ENCODE peak calls at places on chromosomes 5 and 9, in five cellular contexts. W is ovary, I is adrenal gland, Z is heart left ventricle, E is right lobe of liver. C is an unnamed sample. For H3K27me3, the result is how much of the 10 kb centered on the place peaks cover.

GRCh38 chr5:110414360-110414759 is 312.1 kb downstream of the TMEM232 start:
- DNase-seq in W (no peak), I (no peak), Z (no peak), E (no peak), C (no peak)

GRCh38 chr5:148927307-148927946 is 101.0 kb downstream of the ADRB2 start:
- DNase-seq in W (no peak), I (no peak), Z (no peak), E (no peak), C (no peak)

GRCh38 chr5:151183451-151184245 is 26.1 kb upstream of the ANXA6 start:
- DNase-seq in W (no peak), I (peak), Z (no peak), E (no peak), C (no peak)

GRCh38 chr5:123476696-123477095 is 35.3 kb upstream of the CSNK1G3 start:
- DNase-seq in W (no peak), I (no peak), Z (no peak), E (no peak), C (no peak)

GRCh38 chr5:107806271-107806670 is 135.5 kb upstream of the EFNA5 start:
- DNase-seq in W (no peak), I (no peak), Z (no peak), E (no peak), C (no peak)

GRCh38 chr5:145925353-145925752 is 11.0 kb upstream of the SH3RF2 start:
- DNase-seq in W (no peak), I (no peak), Z (no peak), E (no peak), C (no peak)

GRCh38 chr5:10441083-10441991 is at the start of gene ROPN1L:
- DNase-seq in W (peak), I (peak), Z (peak), E (peak), C (peak)

GRCh38 chr5:68369436-68370125 is 154.0 kb downstream of the PIK3R1 start:
- DNase-seq in W (no peak), I (no peak), Z (no peak), E (no peak), C (no peak)

GRCh38 chr5:143882520-143882919 is 70.6 kb downstream of the HMHB1 start:
- DNase-seq in W (no peak), I (no peak), Z (no peak), E (no peak), C (no peak)

GRCh38 chr5:132473019-132473531 is 17.5 kb downstream of the IRF1 start:
- DNase-seq in W (peak), I (peak), Z (peak), E (no peak), C (no peak)

GRCh38 chr5:157744055-157745011 is 821 bp downstream of the LSM11 start:
- DNase-seq in W (peak), I (no peak), Z (no peak), E (peak), C (no peak)

GRCh38 chr9:86353591-86354047 is 591 bp downstream of the TUT7 start:
- DNase-seq in W (no peak), I (no peak), Z (peak), E (no peak), C (no peak)

GRCh38 chr5:144328980-144329379 is 158.3 kb downstream of the KCTD16 start:
- DNase-seq in W (no peak), I (no peak), Z (no peak), E (no peak), C (no peak)

GRCh38 chr5:33888582-33888981 is 3.2 kb downstream of the ADAMTS12 start:
- DNase-seq in W (no peak), I (no peak), Z (no peak), E (no peak), C (no peak)

GRCh38 chr9:125911861-125912260 is 164.7 kb downstream of the PBX3 start:
- DNase-seq in W (no peak), I (no peak), Z (no peak), E (no peak), C (no peak)

GRCh38 chr9:99253772-99254431 is 31.8 kb downstream of the SEC61B start:
- DNase-seq in W (no peak), I (no peak), Z (no peak), E (no peak), C (no peak)

GRCh38 chr9:136289651-136290507 is 14.0 kb downstream of the CCDC187 start:
- DNase-seq in W (no peak), I (no peak), Z (no peak), E (peak), C (no peak)

GRCh38 chr9:79014929-79015699 is 556.7 kb upstream of the TLE4 start:
- DNase-seq in W (no peak), I (no peak), Z (no peak), E (no peak), C (no peak)

GRCh38 chr5:39164016-39164415 is 55.3 kb downstream of the FYB1 start:
- DNase-seq in W (no peak), I (no peak), Z (no peak), E (no peak), C (no peak)

GRCh38 chr5:118518720-118519119 is 469.6 kb downstream of the DTWD2 start:
- DNase-seq in W (no peak), I (no peak), Z (no peak), E (no peak), C (no peak)

DNA sequence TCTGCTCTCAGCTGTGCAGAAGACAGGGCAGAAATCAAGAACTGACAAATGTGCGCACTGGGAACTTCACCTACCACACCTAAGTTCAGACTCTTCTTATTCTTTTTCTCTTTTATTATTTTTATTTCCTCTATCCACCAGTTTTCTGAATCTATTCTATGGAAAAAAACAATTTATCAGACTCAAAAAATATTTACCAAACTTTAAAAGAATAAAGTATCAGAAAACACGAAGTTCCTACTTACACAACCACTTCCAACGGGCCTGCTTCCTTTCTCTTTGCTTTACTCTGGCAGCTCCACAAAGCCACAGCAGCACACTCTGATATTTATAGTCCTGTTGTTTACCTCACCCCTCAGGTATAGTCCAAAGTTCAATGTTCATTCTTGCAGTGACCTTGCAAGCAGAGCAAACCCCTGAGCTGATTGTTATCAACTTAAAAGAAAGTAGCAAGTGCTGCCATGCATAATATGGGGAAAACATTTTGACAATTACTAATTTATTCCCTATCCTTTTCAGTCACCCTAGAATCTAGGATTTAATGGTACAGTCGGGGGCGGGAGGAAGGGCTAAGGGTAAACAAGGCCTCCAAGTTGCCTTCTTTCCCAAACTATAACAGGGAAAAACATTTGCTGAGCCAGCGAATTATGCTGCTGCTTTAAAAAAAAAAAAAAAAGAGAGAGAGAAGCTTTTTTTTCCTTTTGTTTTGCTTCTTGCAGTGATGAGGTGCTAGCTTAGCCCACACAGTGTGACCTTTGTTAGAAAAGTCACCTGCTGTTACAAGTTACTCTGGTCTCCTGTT is at the start of gene SELENOP:
- DNase-seq in W (peak), I (peak), Z (peak), E (peak), C (peak)
- TF ChIP-seq POLR2A in W (peak), I (peak), Z (peak), E (peak), C (peak)

GRCh38 chr9:132025766-132026165 is 53.9 kb downstream of the MED27 start:
- DNase-seq in W (no peak), I (no peak), Z (no peak), E (no peak), C (no peak)
- H3K27ac ChIP-seq in W (no peak), I (no peak), Z (no peak), E (no peak), C (no peak)

GRCh38 chr5:14057289-14057688 is 85.9 kb upstream of the TRIO start:
- DNase-seq in W (no peak), I (no peak), Z (no peak), E (no peak), C (no peak)

GRCh38 chr5:14054111-14054854 is 88.9 kb upstream of the TRIO start:
- DNase-seq in W (no peak), I (no peak), Z (no peak), E (no peak), C (no peak)

GRCh38 chr5:14050821-14051220 is 92.3 kb upstream of the TRIO start:
- DNase-seq in W (no peak), I (no peak), Z (no peak), E (no peak), C (no peak)

GRCh38 chr5:14056039-14056438 is 87.1 kb upstream of the TRIO start:
- DNase-seq in W (no peak), I (no peak), Z (no peak), E (no peak), C (no peak)

GRCh38 chr5:14054965-14055963 is 87.9 kb upstream of the TRIO start:
- DNase-seq in W (no peak), I (no peak), Z (no peak), E (no peak), C (no peak)
- H3K27me3 ChIP-seq in W (under half), I (under half), Z (under half), E (under half), C (under half)

GRCh38 chr5:55713871-55714270 is 1.7 kb upstream of the SLC38A9 start:
- DNase-seq in W (no peak), I (no peak), Z (no peak), E (no peak), C (no peak)

GRCh38 chr5:55711531-55712022 is 547 bp downstream of the SLC38A9 start:
- DNase-seq in W (no peak), I (no peak), Z (no peak), E (no peak), C (no peak)

GRCh38 chr5:55714749-55715148 is 2.6 kb upstream of the SLC38A9 start:
- DNase-seq in W (no peak), I (no peak), Z (no peak), E (no peak), C (no peak)

GRCh38 chr5:55714339-55714738 is 2.2 kb upstream of the SLC38A9 start:
- DNase-seq in W (no peak), I (no peak), Z (no peak), E (no peak), C (no peak)

GRCh38 chr5:55712023-55712859 is at the start of gene SLC38A9:
- DNase-seq in W (peak), I (peak), Z (peak), E (peak), C (peak)
- TF ChIP-seq POLR2A in W (no peak), I (peak), Z (no peak), E (peak), C (no peak)

DNA sequence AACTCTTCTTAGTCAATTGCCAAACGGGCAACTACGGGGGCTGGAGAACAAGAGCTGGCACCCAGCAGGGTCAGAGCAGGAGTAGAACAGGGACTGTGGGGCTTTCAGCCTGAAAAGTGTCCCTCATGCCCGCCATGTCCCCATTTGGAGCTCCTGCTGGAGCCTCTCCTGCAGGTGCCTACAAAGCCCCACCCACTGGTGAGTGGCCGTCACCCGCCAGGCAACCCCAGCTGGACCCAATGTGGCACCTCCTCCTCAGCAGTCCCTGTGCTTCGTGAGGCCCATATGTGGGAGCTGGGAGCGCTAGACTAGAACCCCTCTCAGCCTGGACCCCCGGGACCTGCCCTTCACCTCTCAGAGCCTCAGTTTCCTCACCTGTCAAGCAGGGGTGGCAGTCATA is 40.9 kb downstream of the VAV2 start:
- DNase-seq in W (no peak), I (no peak), Z (no peak), E (peak), C (no peak)
- H3K27ac ChIP-seq in W (no peak), I (peak), Z (peak), E (no peak), C (no peak)

GRCh38 chr5:88944751-88945507 is 61.9 kb upstream of the MEF2C start:
- DNase-seq in W (no peak), I (no peak), Z (no peak), E (no peak), C (no peak)
- H3K27me3 ChIP-seq in W (under half), I (under half), Z (under half), E (under half), C (under half)

GRCh38 chr5:180352116-180352975 is 790 bp downstream of the GFPT2 start:
- DNase-seq in W (peak), I (peak), Z (no peak), E (peak), C (no peak)

GRCh38 chr5:180354966-180355365 is 1.8 kb upstream of the GFPT2 start:
- DNase-seq in W (no peak), I (no peak), Z (no peak), E (no peak), C (no peak)

GRCh38 chr5:180353963-180354574 is 933 bp upstream of the GFPT2 start:
- DNase-seq in W (peak), I (no peak), Z (no peak), E (no peak), C (no peak)

GRCh38 chr5:180352976-180353225 is 235 bp downstream of the GFPT2 start:
- DNase-seq in W (peak), I (no peak), Z (no peak), E (no peak), C (no peak)

GRCh38 chr5:180353226-180353962 is at the start of gene GFPT2:
- DNase-seq in W (peak), I (peak), Z (peak), E (peak), C (peak)
- TF ChIP-seq POLR2A in W (peak), I (no peak), Z (no peak), E (no peak), C (peak)

DNA sequence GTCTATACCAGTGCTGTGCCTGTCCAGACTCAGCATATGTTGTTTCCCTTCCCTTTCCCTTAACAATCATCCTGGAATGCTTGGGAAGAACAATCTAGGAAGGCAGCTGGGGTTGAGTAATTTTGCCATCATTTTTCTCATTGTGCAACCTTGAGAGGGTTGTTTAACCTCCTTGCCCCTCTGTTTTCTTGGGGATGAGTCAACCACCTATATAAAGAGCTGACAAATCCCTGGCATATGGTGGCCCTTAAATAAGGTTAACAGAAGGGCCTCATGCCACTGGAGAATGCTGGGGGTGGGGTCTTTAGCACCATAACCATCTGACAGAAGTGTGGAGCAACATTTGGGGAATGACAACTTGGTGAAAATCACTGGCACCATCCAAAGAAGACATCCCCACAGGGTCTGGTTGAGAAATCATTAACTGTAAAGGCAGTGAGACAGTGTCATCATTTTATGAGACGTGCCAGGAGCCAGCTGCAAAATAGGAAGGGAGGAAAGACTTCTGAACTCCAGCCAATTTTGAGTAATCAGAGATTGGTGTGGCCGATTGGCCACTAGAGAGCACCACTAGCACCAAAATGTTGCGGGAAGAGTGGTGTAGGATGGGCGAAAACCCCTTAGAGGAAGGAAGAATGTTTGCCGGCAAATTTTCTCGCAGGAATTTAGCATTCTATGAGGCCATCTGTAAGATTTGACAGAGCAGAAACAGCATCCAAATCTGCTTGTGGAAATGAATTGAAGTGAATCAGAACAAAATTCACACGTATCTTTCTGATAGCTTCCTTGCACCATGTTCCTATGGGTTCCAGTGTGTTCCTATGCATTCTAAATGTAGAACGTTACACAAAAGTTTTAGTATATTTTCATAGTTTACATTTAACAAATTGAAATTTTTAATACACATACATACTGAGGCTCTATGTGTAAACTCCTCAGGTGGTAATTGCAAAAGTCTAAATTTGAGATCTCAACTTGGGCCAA is 113.8 kb downstream of the MSX2 start:
- DNase-seq in W (no peak), I (no peak), Z (peak), E (no peak), C (peak)
- H3K27ac ChIP-seq in W (no peak), I (no peak), Z (no peak), E (no peak), C (no peak)

GRCh38 chr9:114134827-114135396 is 20.4 kb upstream of the COL27A1 start:
- DNase-seq in W (no peak), I (no peak), Z (no peak), E (no peak), C (no peak)
- H3K27me3 ChIP-seq in W (under half), I (under half), Z (under half), E (under half), C (under half)

DNA sequence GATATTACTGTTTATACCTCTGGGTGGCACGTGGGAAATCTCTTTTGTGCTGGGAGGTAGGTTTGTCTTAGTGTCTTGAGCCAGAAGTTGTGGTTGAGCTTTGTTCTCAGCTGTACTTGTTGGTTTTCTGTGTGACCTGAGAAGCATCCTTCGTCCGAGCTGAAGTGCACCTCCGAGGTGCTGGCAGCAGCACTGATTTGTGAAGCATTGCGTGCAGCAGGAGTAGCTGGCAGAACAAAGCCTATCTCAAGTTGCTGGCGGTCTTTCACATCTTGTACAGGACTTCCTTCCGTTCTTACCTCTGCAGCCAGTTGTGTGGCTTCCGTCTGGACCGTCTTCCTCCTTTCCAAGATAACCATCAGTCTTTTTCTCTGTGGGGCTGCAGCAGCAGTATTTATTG is 4.3 kb downstream of the PRRC2B start:
- DNase-seq in W (no peak), I (no peak), Z (peak), E (no peak), C (peak)
- TF ChIP-seq POLR2A in W (no peak), I (no peak), Z (no peak), E (no peak), C (no peak)

C was measured in gastrocnemius medialis.